ENCODE peak calls at places on chromosomes 16 and 17, in five cellular contexts. V is psoas muscle, P is small intestine, E is cardiac muscle cell, S is left ventricle myocardium inferior. L is an unnamed sample.

GRCh38 chr16:27651299-27651698 is 101.4 kb downstream of the KATNIP start:
- DNase-seq in V (no peak), P (no peak), E (no peak), S (no peak), L (no peak)

GRCh38 chr16:80720759-80721470 is 83.5 kb downstream of the CDYL2 start:
- DNase-seq in V (no peak), P (no peak), E (peak; percentile 11), S (no peak), L (no peak)

GRCh38 chr16:4309833-4310266 is 6.0 kb upstream of the GLIS2 start:
- DNase-seq in V (peak; percentile 37), P (peak; percentile 60), E (peak; percentile 81), S (peak; percentile 54), L (peak; percentile 67)

GRCh38 chr16:83533193-83533592 is 274.6 kb upstream of the HSBP1 start:
- DNase-seq in V (no peak), P (no peak), E (no peak), S (no peak), L (no peak)

GRCh38 chr16:30091474-30092372 is at the start of gene TBX6:
- DNase-seq in V (peak; percentile 95), P (peak; percentile 91), E (peak; percentile 97), S (peak; percentile 95), L (peak; percentile 94)

GRCh38 chr17:35795007-35795870 is at the start of gene MMP28:
- DNase-seq in V (peak; percentile 50), P (peak; percentile 83), E (peak; percentile 58), S (peak; percentile 49), L (peak; percentile 64)

GRCh38 chr17:6303664-6304063 is 131.3 kb downstream of the AIPL1 start:
- DNase-seq in V (no peak), P (no peak), E (peak; percentile 81), S (peak; percentile 23), L (no peak)

GRCh38 chr16:66660422-66661209 is 35.9 kb downstream of the CMTM4 start:
- DNase-seq in V (peak; percentile 65), P (peak; percentile 13), E (peak; percentile 89), S (peak; percentile 60), L (peak; percentile 41)

GRCh38 chr17:6930754-6931153 is 65.1 kb upstream of the ALOX12 start:
- DNase-seq in V (no peak), P (no peak), E (no peak), S (no peak), L (no peak)

GRCh38 chr17:33297643-33298042 is 4.5 kb upstream of the ASIC2 start:
- DNase-seq in V (no peak), P (no peak), E (no peak), S (no peak), L (no peak)

GRCh38 chr16:57653936-57654335 is 14.2 kb upstream of the ADGRG3 start:
- DNase-seq in V (no peak), P (no peak), E (no peak), S (peak; percentile 54), L (no peak)

GRCh38 chr16:11562411-11562810 is 24.3 kb downstream of the LITAF start:
- DNase-seq in V (no peak), P (no peak), E (no peak), S (no peak), L (no peak)
- H3K4me1 ChIP-seq in V (peaks cover 12% of the 10 kb centered on the region), P (no peaks in the 10 kb centered on the region), E (no peaks in the 10 kb centered on the region), S (peaks cover 54% of the 10 kb centered on the region), L (no peaks in the 10 kb centered on the region)

GRCh38 chr17:64261422-64262124 is 1.5 kb downstream of the TEX2 start:
- DNase-seq in V (no peak), P (no peak), E (no peak), S (no peak), L (no peak)

GRCh38 chr17:64259922-64260321 is 3.1 kb downstream of the TEX2 start:
- DNase-seq in V (no peak), P (peak; percentile 23), E (no peak), S (no peak), L (no peak)

GRCh38 chr17:64256913-64257807 is 5.9 kb downstream of the TEX2 start:
- DNase-seq in V (no peak), P (no peak), E (no peak), S (no peak), L (no peak)

GRCh38 chr17:64262125-64262421 is 987 bp downstream of the TEX2 start:
- DNase-seq in V (no peak), P (no peak), E (no peak), S (no peak), L (no peak)

GRCh38 chr17:64259436-64259835 is 3.6 kb downstream of the TEX2 start:
- DNase-seq in V (no peak), P (no peak), E (no peak), S (no peak), L (no peak)
- H3K4me3 ChIP-seq in V (no peak overlapping the region), P (no peak overlapping the region), E (no peak overlapping the region), S (no peak overlapping the region), L (no peak overlapping the region)

DNA sequence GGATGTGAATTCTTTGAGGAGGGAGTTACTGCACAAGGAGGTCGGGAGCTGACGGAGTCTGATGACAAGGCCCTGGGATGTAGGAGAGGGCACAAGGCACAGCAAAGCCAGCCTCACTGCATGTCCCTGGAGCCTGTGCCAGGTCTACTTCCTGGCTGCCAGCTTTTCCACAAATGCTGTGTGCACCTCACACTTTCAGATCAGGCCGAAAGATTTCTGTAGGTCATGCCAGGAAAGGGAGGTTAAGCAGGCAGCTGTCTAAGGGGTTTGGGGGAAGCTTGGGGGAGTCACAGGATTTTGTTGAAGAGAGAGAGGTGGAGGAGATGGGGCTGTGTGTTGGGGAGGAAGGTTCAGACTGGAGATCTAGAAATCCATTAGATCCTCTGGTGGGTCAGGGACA is 792.5 kb downstream of the KCNJ18 start:
- DNase-seq in V (no peak), P (no peak), E (no peak), S (no peak), L (no peak)
- H3K9me3 ChIP-seq in V (no peaks in the 10 kb centered on the region), P (no peaks in the 10 kb centered on the region), E (no peaks in the 10 kb centered on the region), S (peaks cover 15% of the 10 kb centered on the region), L (no peaks in the 10 kb centered on the region)

GRCh38 chr17:57462007-57462579 is 205.8 kb downstream of the MSI2 start:
- DNase-seq in V (no peak), P (no peak), E (no peak), S (no peak), L (no peak)

GRCh38 chr17:57466042-57466471 is 209.7 kb downstream of the MSI2 start:
- DNase-seq in V (no peak), P (no peak), E (no peak), S (no peak), L (no peak)

GRCh38 chr17:57465551-57465950 is 209.2 kb downstream of the MSI2 start:
- DNase-seq in V (no peak), P (no peak), E (no peak), S (no peak), L (no peak)

GRCh38 chr17:57463103-57463885 is 207.0 kb downstream of the MSI2 start:
- DNase-seq in V (no peak), P (no peak), E (no peak), S (no peak), L (no peak)

DNA sequence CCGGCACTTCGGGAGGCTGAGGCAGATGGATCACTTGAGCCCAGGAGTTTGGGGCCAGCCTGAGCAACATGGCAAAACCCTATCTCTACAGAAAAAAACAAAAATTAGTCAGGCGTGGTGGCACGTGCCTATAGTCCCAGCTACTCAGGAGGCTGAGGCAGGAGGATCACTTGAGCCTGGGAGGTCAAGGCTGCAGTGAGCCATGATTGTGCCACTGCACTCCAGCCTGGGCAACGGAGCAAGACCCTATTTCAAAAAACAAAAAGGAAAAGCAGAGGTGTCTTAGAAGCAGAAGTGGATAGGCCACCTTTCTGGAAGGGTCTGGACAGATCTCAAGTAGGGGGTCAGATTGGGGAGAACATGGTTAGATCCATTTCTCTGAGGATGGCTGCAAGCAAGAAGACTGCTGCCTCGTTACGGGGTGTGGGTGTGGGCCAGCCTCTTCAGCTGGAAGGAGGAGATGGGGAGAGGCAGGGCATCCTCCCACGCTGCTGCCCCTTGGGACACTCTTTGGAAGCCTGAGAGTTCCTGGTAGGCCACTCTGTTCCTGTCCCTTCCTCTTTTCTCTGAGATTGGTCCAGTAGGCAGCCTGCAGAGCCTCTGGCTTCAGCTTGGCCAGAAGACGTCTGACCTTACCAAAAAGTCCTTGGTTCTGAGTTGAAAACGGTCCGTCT is 208.0 kb downstream of the MSI2 start:
- DNase-seq in V (peak; percentile 39), P (no peak), E (no peak), S (peak; percentile 83), L (no peak)
- H3K4me1 ChIP-seq in V (peaks cover 28% of the 10 kb centered on the region), P (no peaks in the 10 kb centered on the region), E (peaks cover 21% of the 10 kb centered on the region), S (peaks cover 62% of the 10 kb centered on the region), L (peaks cover 12% of the 10 kb centered on the region)

DNA sequence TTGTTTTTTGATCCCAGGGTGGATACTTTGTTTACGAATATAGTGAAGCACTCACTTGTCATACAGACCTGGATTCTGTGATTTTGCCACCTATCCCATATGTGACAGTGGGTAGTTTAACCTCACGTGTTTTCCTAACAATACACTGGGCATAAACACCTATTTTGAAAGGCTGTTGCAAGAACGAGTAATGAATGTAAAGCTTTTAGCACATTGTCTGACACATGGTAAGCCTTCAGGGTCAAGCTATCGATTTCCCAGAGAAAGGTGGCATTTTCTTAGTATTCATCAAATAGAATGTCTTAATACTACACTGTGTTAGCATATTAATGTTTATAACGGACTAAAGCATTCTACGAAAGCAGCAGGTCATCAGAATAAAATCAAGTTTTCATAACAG is 1.9 kb downstream of the CHTF8 start:
- DNase-seq in V (no peak), P (no peak), E (no peak), S (no peak), L (no peak)
- H3K4me3 ChIP-seq in V (no peak overlapping the region), P (no peak overlapping the region), E (peak overlapping the region; percentile 95), S (no peak overlapping the region), L (no peak overlapping the region)

GRCh38 chr17:74137416-74137815 is 66.1 kb upstream of the RPL38 start:
- DNase-seq in V (no peak), P (no peak), E (no peak), S (no peak), L (no peak)

GRCh38 chr17:74141612-74142011 is 61.9 kb upstream of the RPL38 start:
- DNase-seq in V (no peak), P (no peak), E (no peak), S (no peak), L (no peak)

GRCh38 chr17:74139120-74139519 is 64.4 kb upstream of the RPL38 start:
- DNase-seq in V (no peak), P (no peak), E (no peak), S (no peak), L (no peak)

GRCh38 chr17:74135391-74136167 is 67.9 kb upstream of the RPL38 start:
- DNase-seq in V (no peak), P (no peak), E (no peak), S (no peak), L (no peak)

GRCh38 chr17:74140282-74140681 is 63.2 kb upstream of the RPL38 start:
- DNase-seq in V (no peak), P (no peak), E (no peak), S (no peak), L (no peak)
- H3K9me3 ChIP-seq in V (peaks cover 27% of the 10 kb centered on the region), P (no peaks in the 10 kb centered on the region), E (no peaks in the 10 kb centered on the region), S (peaks cover 57% of the 10 kb centered on the region), L (peaks cover 9% of the 10 kb centered on the region)

GRCh38 chr16:89355686-89356085 is 134.7 kb downstream of the ANKRD11 start:
- DNase-seq in V (no peak), P (no peak), E (no peak), S (no peak), L (no peak)
- H3K4me1 ChIP-seq in V (peaks cover 81% of the 10 kb centered on the region), P (peaks cover 33% of the 10 kb centered on the region), E (peaks cover 28% of the 10 kb centered on the region), S (peaks cover 98% of the 10 kb centered on the region), L (peaks cover 23% of the 10 kb centered on the region)